ENCODE peak calls at places on chromosomes 4 and X, in four cellular contexts. F is MM.1S, N is WTC11, L is NCI-H1092 treated with DMSO at 0.1 percent for 48 hours. Y is an unnamed sample.

GRCh38 chr4:137614491-137614890 is 82.2 kb upstream of the PCDH18 start:
- DNase-seq in L (peak; percentile 73), F (no peak), N (no peak), Y (no peak)

GRCh38 chrX:133419911-133420310 is 4.6 kb upstream of the GPC4 start:
- DNase-seq in N (no peak), L (no peak), F (no peak), Y (no peak)

GRCh38 chrX:46913710-46914109 is 1.5 kb downstream of the JADE3 start:
- DNase-seq in L (no peak), F (no peak), N (no peak), Y (no peak)

GRCh38 chr4:74376888-74377483 is 12.0 kb downstream of the EREG start:
- DNase-seq in N (no peak), F (peak; percentile 58), L (peak; percentile 21), Y (no peak)

GRCh38 chr4:124863039-124863545 is 150.6 kb upstream of the ANKRD50 start:
- DNase-seq in L (no peak), N (no peak), F (no peak), Y (no peak)

GRCh38 chr4:3251691-3252479 is 2.9 kb downstream of the MSANTD1 start:
- DNase-seq in F (no peak), L (no peak), N (peak; percentile 5), Y (no peak)

GRCh38 chrX:153953342-153953830 is 8.9 kb upstream of the RENBP start:
- DNase-seq in N (peak; percentile 82), L (peak; percentile 55), F (peak; percentile 56), Y (no peak)

GRCh38 chrX:6363193-6363592 is 134.5 kb upstream of the NLGN4X start:
- DNase-seq in F (no peak), N (no peak), L (peak; percentile 27), Y (no peak)

GRCh38 chrX:23756165-23756564 is 13.1 kb upstream of the ACOT9 start:
- DNase-seq in N (peak; percentile 56), F (peak; percentile 62), L (peak; percentile 28), Y (no peak)

GRCh38 chrX:146863566-146863965 is 49.0 kb upstream of the CXorf51A start:
- DNase-seq in L (no peak), F (no peak), N (no peak), Y (no peak)

GRCh38 chrX:118968031-118968430 is 6.4 kb upstream of the LONRF3 start:
- DNase-seq in N (no peak), F (no peak), L (no peak), Y (no peak)

GRCh38 chr4:56817840-56818491 is 3.5 kb downstream of the SPINK2 start:
- DNase-seq in L (no peak), F (peak; percentile 75), N (no peak), Y (no peak)

GRCh38 chr4:52263612-52264011 is 212.5 kb downstream of the SPATA18 start:
- DNase-seq in N (no peak), L (peak; percentile 37), F (no peak), Y (no peak)

GRCh38 chr4:85762204-85762884 is 287.4 kb downstream of the ARHGAP24 start:
- DNase-seq in N (no peak), L (no peak), F (no peak), Y (no peak)

GRCh38 chr4:155566241-155566823 is 100.3 kb upstream of the GUCY1A1 start:
- DNase-seq in N (no peak), F (no peak), L (no peak), Y (no peak)

GRCh38 chr4:110059556-110060191 is 138.7 kb downstream of the ELOVL6 start:
- DNase-seq in N (no peak), F (peak; percentile 83), L (no peak), Y (no peak)

GRCh38 chr4:42143996-42144395 is 8.5 kb downstream of the BEND4 start:
- DNase-seq in L (no peak), N (no peak), F (no peak), Y (no peak)

GRCh38 chr4:67883463-67883862 is 339 bp downstream of the TMPRSS11D start:
- DNase-seq in F (no peak), N (no peak), L (no peak), Y (no peak)

GRCh38 chrX:150421816-150422215 is 58.7 kb downstream of the MAMLD1 start:
- DNase-seq in N (no peak), L (no peak), F (no peak), Y (no peak)

GRCh38 chrX:77640702-77641101 is 145.3 kb downstream of the ATRX start:
- DNase-seq in F (no peak), L (no peak), N (no peak), Y (no peak)

GRCh38 chrX:68947882-68948605 is 119.2 kb downstream of the EFNB1 start:
- DNase-seq in L (no peak), F (no peak), N (no peak), Y (no peak)

GRCh38 chr4:173185832-173186545 is 17.4 kb downstream of the GALNT7 start:
- DNase-seq in N (no peak), L (no peak), F (no peak), Y (no peak)

GRCh38 chrX:37765507-37765906 is 14.4 kb upstream of the CYBB start:
- DNase-seq in L (no peak), F (no peak), N (no peak), Y (no peak)

GRCh38 chr4:74418063-74418670 is 26.8 kb upstream of the AREG start:
- DNase-seq in L (no peak), F (no peak), N (no peak), Y (no peak)

GRCh38 chr4:84965558-84966381 is 720 bp downstream of the WDFY3 start:
- DNase-seq in F (no peak), N (peak; percentile 69), L (peak; percentile 56), Y (no peak)

GRCh38 chr4:163755013-163755412 is 260.5 kb downstream of the TMA16 start:
- DNase-seq in F (peak; percentile 50), N (no peak), L (no peak), Y (no peak)

GRCh38 chr4:173367946-173368345 is 2.8 kb upstream of the SAP30 start:
- DNase-seq in L (no peak), F (no peak), N (no peak), Y (no peak)

GRCh38 chr4:186904104-186904503 is 180.4 kb upstream of the FAT1 start:
- DNase-seq in F (no peak), L (no peak), N (no peak), Y (no peak)

GRCh38 chrX:65677954-65678469 is 10.6 kb downstream of the MSN start:
- DNase-seq in N (no peak), L (no peak), F (no peak), Y (no peak)

GRCh38 chr4:79743014-79743413 is 330.0 kb downstream of the ANTXR2 start:
- DNase-seq in F (no peak), N (no peak), L (no peak), Y (no peak)

GRCh38 chr4:74534936-74535335 is 90.0 kb downstream of the AREG start:
- DNase-seq in F (no peak), L (no peak), N (no peak), Y (no peak)

GRCh38 chrX:11099465-11099864 is 11.7 kb upstream of the HCCS start:
- DNase-seq in N (no peak), F (no peak), L (no peak), Y (no peak)

GRCh38 chr4:150297861-150298474 is 219.7 kb downstream of the DCLK2 start:
- DNase-seq in L (peak; percentile 51), N (peak; percentile 40), F (peak; percentile 55), Y (no peak)

GRCh38 chr4:163380703-163381102 is 37.0 kb downstream of the NPY5R start:
- DNase-seq in N (no peak), L (no peak), F (no peak), Y (no peak)

GRCh38 chr4:52234539-52235174 is 183.6 kb downstream of the SPATA18 start:
- DNase-seq in L (peak; percentile 74), N (no peak), F (no peak), Y (no peak)

GRCh38 chrX:118772051-118772450 is 44.6 kb downstream of the IL13RA1 start:
- DNase-seq in N (no peak), F (no peak), L (no peak), Y (no peak)

GRCh38 chr4:26060286-26060685 is 146.3 kb downstream of the SMIM20 start:
- DNase-seq in L (no peak), N (no peak), F (no peak), Y (no peak)

GRCh38 chr4:52951016-52951415 is 88.9 kb downstream of the RASL11B start:
- DNase-seq in F (no peak), N (no peak), L (no peak), Y (no peak)

GRCh38 chrX:100376581-100376980 is 33.5 kb downstream of the PCDH19 start:
- DNase-seq in L (no peak), N (no peak), F (no peak), Y (no peak)

Y was measured in vagina.